ENCODE peak calls at places on chromosomes 12 and 14, in six cellular contexts. J is HepG2, B is A549, R is right lobe of liver, X is endothelial cell of umbilical vein, Y is MM.1S. U is an unnamed sample. For H3K4me1, the result is how much of the 10 kb centered on the place peaks cover.

GRCh38 chr12:64175254-64175945 is 46.7 kb downstream of the KICS2 start:
- DNase-seq in J (no peak), B (no peak), R (no peak), X (no peak), Y (no peak), U (no peak)

GRCh38 chr14:73524493-73524892 is 12.4 kb upstream of the ACOT1 start:
- DNase-seq in J (no peak), B (no peak), R (no peak), X (no peak), Y (no peak), U (no peak)

GRCh38 chr12:121765573-121765972 is 27.9 kb downstream of the RHOF start:
- DNase-seq in J (no peak), B (no peak), R (no peak), X (no peak), Y (no peak), U (no peak)

GRCh38 chr14:102124419-102124818 is 15.3 kb upstream of the WDR20 start:
- DNase-seq in J (no peak), B (no peak), R (no peak), X (no peak), Y (no peak), U (no peak)

GRCh38 chr12:48063530-48063929 is 42.3 kb downstream of the SENP1 start:
- DNase-seq in J (no peak), B (no peak), R (no peak), X (no peak), Y (no peak), U (no peak)

GRCh38 chr14:103690332-103690731 is 24.9 kb downstream of the XRCC3 start:
- DNase-seq in J (no peak), B (no peak), R (no peak), X (no peak), Y (no peak), U (no peak)

GRCh38 chr12:59808317-59808910 is 212.6 kb downstream of the SLC16A7 start:
- DNase-seq in J (peak), B (peak), R (no peak), X (peak), Y (peak), U (no peak)

GRCh38 chr12:103785243-103786031 is 55.6 kb downstream of the NT5DC3 start:
- DNase-seq in J (peak), B (no peak), R (no peak), X (no peak), Y (no peak), U (no peak)

GRCh38 chr12:71183018-71183417 is 25.2 kb upstream of the TSPAN8 start:
- DNase-seq in J (no peak), B (no peak), R (no peak), X (peak), Y (no peak), U (no peak)

GRCh38 chr14:72332054-72332453 is 399.8 kb downstream of the RGS6 start:
- DNase-seq in J (no peak), B (no peak), R (no peak), X (no peak), Y (no peak), U (peak)

GRCh38 chr14:102194856-102195255 is 55.2 kb downstream of the WDR20 start:
- DNase-seq in J (no peak), B (no peak), R (no peak), X (no peak), Y (no peak), U (no peak)

GRCh38 chr12:50642755-50643154 is 121.1 kb upstream of the ATF1 start:
- DNase-seq in J (no peak), B (no peak), R (no peak), X (no peak), Y (no peak), U (no peak)

GRCh38 chr12:115667116-115667515 is 610.4 kb downstream of the MED13L start:
- DNase-seq in J (no peak), B (no peak), R (no peak), X (no peak), Y (no peak), U (no peak)

GRCh38 chr12:95740751-95741150 is 49.8 kb downstream of the NTN4 start:
- DNase-seq in J (no peak), B (no peak), R (no peak), X (no peak), Y (no peak), U (no peak)

GRCh38 chr12:571795-572531 is 91.3 kb downstream of the NINJ2 start:
- DNase-seq in J (peak), B (peak), R (no peak), X (peak), Y (no peak), U (peak)

GRCh38 chr14:89428556-89429196 is 11.6 kb upstream of the FOXN3 start:
- DNase-seq in J (no peak), B (no peak), R (no peak), X (no peak), Y (no peak), U (peak)

GRCh38 chr12:43111608-43112007 is 440.4 kb downstream of the ADAMTS20 start:
- DNase-seq in J (no peak), B (no peak), R (no peak), X (no peak), Y (no peak), U (no peak)

GRCh38 chr12:105267711-105268110 is 31.7 kb upstream of the APPL2 start:
- DNase-seq in J (no peak), B (no peak), R (no peak), X (no peak), Y (no peak), U (no peak)

GRCh38 chr12:23895792-23896218 is 53.7 kb downstream of the SOX5 start:
- DNase-seq in J (no peak), B (no peak), R (no peak), X (peak), Y (no peak), U (no peak)

GRCh38 chr14:22268875-22269274 is 320.1 kb downstream of the DAD1 start:
- DNase-seq in J (no peak), B (no peak), R (no peak), X (no peak), Y (no peak), U (no peak)

GRCh38 chr14:24837280-24838046 is 203.5 kb upstream of the GZMB start:
- DNase-seq in J (no peak), B (no peak), R (no peak), X (no peak), Y (no peak), U (no peak)

GRCh38 chr14:96261772-96262485 is 5.9 kb downstream of the BDKRB1 start:
- DNase-seq in J (no peak), B (no peak), R (no peak), X (no peak), Y (no peak), U (no peak)

GRCh38 chr14:78606111-78606510 is 435.9 kb downstream of the NRXN3 start:
- DNase-seq in J (no peak), B (no peak), R (no peak), X (peak), Y (no peak), U (no peak)

GRCh38 chr12:45762185-45763110 is 32.9 kb downstream of the ARID2 start:
- DNase-seq in J (peak), B (peak), R (no peak), X (peak), Y (peak), U (no peak)

GRCh38 chr12:42473130-42473529 is 116.4 kb downstream of the PRICKLE1 start:
- DNase-seq in J (no peak), B (no peak), R (no peak), X (no peak), Y (no peak), U (no peak)

GRCh38 chr14:95044463-95045254 is 112.7 kb downstream of the DICER1 start:
- DNase-seq in J (no peak), B (no peak), R (no peak), X (no peak), Y (no peak), U (no peak)

GRCh38 chr12:112820796-112821195 is 29.2 kb downstream of the RPH3A start:
- DNase-seq in J (no peak), B (no peak), R (no peak), X (no peak), Y (no peak), U (no peak)

GRCh38 chr12:22101749-22102243 is 55.8 kb downstream of the CMAS start:
- DNase-seq in J (no peak), B (no peak), R (no peak), X (peak), Y (no peak), U (peak)

GRCh38 chr14:63276492-63277342 is 42.0 kb downstream of the GPHB5 start:
- DNase-seq in J (peak), B (peak), R (no peak), X (peak), Y (no peak), U (no peak)

GRCh38 chr12:96112733-96113132 is 77.3 kb upstream of the LTA4H start:
- DNase-seq in J (peak), B (no peak), R (no peak), X (peak), Y (no peak), U (no peak)

GRCh38 chr14:77498120-77498979 is at the start of gene ISM2:
- DNase-seq in J (peak), B (peak), R (no peak), X (peak), Y (peak), U (no peak)

GRCh38 chr12:76883826-76884225 is 5.0 kb upstream of the CSRP2 start:
- DNase-seq in J (no peak), B (no peak), R (no peak), X (no peak), Y (no peak), U (peak)

GRCh38 chr12:224330-224729 is 10.4 kb upstream of the SLC6A12 start:
- DNase-seq in J (no peak), B (no peak), R (no peak), X (no peak), Y (no peak), U (no peak)

DNA sequence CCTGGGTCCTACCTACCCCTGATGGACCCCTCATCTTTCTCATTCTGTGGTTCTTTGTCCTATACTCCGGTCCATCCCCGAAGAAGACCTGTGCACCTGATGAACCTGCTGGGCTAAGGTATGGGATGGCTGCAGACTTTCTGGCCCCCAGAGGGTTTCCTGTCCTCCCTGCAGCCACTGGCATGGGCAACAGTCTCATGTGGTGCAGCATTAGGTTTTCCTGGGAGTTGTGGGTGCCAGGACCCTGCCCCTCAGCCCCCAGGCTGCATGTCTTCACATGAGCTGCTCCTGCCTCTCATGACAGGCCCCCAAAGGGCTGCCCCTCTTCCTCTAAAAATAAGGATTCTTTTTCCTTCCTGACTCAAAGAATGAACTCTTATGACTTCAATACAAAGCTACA is 72.3 kb upstream of the GPR68 start:
- DNase-seq in J (no peak), B (no peak), R (no peak), X (no peak), Y (no peak), U (no peak)
- H3K4me1 ChIP-seq in J (under half), B (under half), R (under half), X (under half), Y (under half), U (under half)

DNA sequence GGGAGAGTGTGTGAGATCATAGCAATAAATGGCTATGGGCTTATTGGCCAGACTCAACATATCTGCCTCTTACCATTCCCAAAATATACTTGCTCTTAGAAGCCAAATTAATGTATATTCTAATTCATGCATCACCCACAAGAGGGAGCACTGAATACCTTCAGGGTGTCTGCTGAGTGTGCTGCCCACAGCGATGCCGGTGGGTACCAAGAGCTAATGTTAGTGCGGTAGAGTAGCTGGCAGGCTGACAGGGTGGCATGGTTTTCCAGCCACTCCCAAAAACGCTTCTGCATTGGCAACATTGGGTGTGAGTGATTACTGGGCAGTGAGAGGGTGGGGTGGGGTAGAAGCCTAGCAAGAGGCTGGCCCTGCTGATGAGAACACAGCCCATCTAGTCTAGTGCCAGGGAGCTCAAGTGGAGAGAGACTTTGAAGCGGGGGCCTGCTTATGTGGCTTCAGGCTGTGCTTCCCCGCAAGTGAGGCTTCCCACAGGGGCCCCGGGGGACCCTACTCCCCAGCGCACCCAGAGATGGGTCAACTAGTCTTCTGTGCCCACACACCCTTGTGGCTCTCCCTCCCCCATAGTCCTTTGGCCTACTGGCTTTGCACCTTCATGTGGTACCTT is 9.2 kb upstream of the PLEKHD1 start:
- DNase-seq in J (peak), B (peak), R (no peak), X (peak), Y (peak), U (no peak)
- TF ChIP-seq CTCF in J (peak), B (peak), R (peak), X (peak), Y (peak), U (peak)

GRCh38 chr14:30983858-30984257 is 41.6 kb upstream of the AP4S1 start:
- DNase-seq in J (no peak), B (no peak), R (no peak), X (no peak), Y (no peak), U (no peak)

GRCh38 chr14:30988509-30988908 is 36.9 kb upstream of the AP4S1 start:
- DNase-seq in J (peak), B (no peak), R (no peak), X (peak), Y (no peak), U (no peak)

GRCh38 chr14:30980980-30981379 is 44.5 kb upstream of the AP4S1 start:
- DNase-seq in J (peak), B (no peak), R (no peak), X (no peak), Y (no peak), U (no peak)

GRCh38 chr14:30982583-30982982 is 42.9 kb upstream of the AP4S1 start:
- DNase-seq in J (no peak), B (no peak), R (no peak), X (no peak), Y (no peak), U (no peak)

GRCh38 chr14:30985796-30986195 is 39.7 kb upstream of the AP4S1 start:
- DNase-seq in J (no peak), B (no peak), R (no peak), X (no peak), Y (no peak), U (no peak)
- H3K4me1 ChIP-seq in J (under half), B (under half), R (under half), X (under half), Y (under half), U (under half)

GRCh38 chr14:80636071-80636470 is 305.5 kb downstream of the CEP128 start:
- DNase-seq in J (no peak), B (no peak), R (no peak), X (no peak), Y (no peak), U (no peak)
- TF ChIP-seq CTCF in J (peak), B (peak), R (no peak), X (no peak), Y (no peak), U (no peak)

GRCh38 chr12:131266591-131267467 is 313.1 kb downstream of the ADGRD1 start:
- DNase-seq in J (no peak), B (no peak), R (no peak), X (no peak), Y (no peak), U (no peak)

GRCh38 chr12:131272415-131272814 is 318.7 kb downstream of the ADGRD1 start:
- DNase-seq in J (no peak), B (no peak), R (no peak), X (no peak), Y (no peak), U (no peak)

GRCh38 chr12:131267576-131267975 is 313.9 kb downstream of the ADGRD1 start:
- DNase-seq in J (no peak), B (no peak), R (no peak), X (no peak), Y (no peak), U (no peak)

GRCh38 chr12:131271724-131272123 is 318.0 kb downstream of the ADGRD1 start:
- DNase-seq in J (no peak), B (no peak), R (no peak), X (no peak), Y (no peak), U (no peak)

GRCh38 chr12:131269551-131269950 is 315.8 kb downstream of the ADGRD1 start:
- DNase-seq in J (no peak), B (no peak), R (no peak), X (no peak), Y (no peak), U (no peak)
- H3K4me1 ChIP-seq in J (under half), B (under half), R (under half), X (under half), Y (under half), U (under half)

GRCh38 chr12:98733667-98734350 is 88.7 kb downstream of the APAF1 start:
- DNase-seq in J (no peak), B (no peak), R (no peak), X (peak), Y (no peak), U (no peak)
- TF ChIP-seq CTCF in J (no peak), B (no peak), R (no peak), X (no peak), Y (no peak), U (no peak)

DNA sequence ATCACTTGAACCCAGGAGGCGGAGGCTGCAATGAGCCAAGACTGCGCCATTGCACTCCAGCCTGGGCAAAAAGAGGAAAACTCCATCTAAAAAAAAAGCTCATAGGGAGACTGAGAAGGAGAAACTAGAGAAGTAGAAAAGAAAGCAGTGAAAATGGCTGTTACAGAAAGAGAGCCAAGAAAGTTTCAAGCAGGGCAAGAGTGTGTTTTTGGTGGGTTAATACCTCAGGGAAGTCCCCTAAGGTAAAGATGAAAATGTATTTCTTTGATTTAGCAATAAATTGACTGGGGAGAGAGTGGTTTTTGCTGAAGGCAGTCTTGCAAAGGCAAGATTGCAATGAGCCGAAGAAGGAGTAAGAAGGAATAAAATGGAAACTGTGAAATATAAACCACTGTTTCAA is 10.0 kb upstream of the DUSP16 start:
- DNase-seq in J (no peak), B (no peak), R (no peak), X (no peak), Y (no peak), U (no peak)
- H3K4me1 ChIP-seq in J (under half), B (under half), R (under half), X (under half), Y (under half), U (under half)

GRCh38 chr12:6212086-6212485 is 11.9 kb downstream of the CD9 start:
- DNase-seq in J (no peak), B (no peak), R (no peak), X (no peak), Y (no peak), U (no peak)
- TF ChIP-seq CTCF in J (no peak), B (no peak), R (no peak), X (no peak), Y (no peak), U (no peak)

GRCh38 chr14:92988786-92989755 is 66.1 kb downstream of the CHGA start:
- DNase-seq in J (no peak), B (no peak), R (no peak), X (no peak), Y (no peak), U (no peak)

GRCh38 chr14:92987713-92988510 is 65.0 kb downstream of the CHGA start:
- DNase-seq in J (no peak), B (no peak), R (no peak), X (no peak), Y (no peak), U (peak)

GRCh38 chr14:92993302-92993701 is 70.4 kb downstream of the CHGA start:
- DNase-seq in J (peak), B (no peak), R (peak), X (no peak), Y (no peak), U (no peak)

GRCh38 chr14:92991536-92991935 is 68.6 kb downstream of the CHGA start:
- DNase-seq in J (no peak), B (no peak), R (no peak), X (no peak), Y (no peak), U (peak)

DNA sequence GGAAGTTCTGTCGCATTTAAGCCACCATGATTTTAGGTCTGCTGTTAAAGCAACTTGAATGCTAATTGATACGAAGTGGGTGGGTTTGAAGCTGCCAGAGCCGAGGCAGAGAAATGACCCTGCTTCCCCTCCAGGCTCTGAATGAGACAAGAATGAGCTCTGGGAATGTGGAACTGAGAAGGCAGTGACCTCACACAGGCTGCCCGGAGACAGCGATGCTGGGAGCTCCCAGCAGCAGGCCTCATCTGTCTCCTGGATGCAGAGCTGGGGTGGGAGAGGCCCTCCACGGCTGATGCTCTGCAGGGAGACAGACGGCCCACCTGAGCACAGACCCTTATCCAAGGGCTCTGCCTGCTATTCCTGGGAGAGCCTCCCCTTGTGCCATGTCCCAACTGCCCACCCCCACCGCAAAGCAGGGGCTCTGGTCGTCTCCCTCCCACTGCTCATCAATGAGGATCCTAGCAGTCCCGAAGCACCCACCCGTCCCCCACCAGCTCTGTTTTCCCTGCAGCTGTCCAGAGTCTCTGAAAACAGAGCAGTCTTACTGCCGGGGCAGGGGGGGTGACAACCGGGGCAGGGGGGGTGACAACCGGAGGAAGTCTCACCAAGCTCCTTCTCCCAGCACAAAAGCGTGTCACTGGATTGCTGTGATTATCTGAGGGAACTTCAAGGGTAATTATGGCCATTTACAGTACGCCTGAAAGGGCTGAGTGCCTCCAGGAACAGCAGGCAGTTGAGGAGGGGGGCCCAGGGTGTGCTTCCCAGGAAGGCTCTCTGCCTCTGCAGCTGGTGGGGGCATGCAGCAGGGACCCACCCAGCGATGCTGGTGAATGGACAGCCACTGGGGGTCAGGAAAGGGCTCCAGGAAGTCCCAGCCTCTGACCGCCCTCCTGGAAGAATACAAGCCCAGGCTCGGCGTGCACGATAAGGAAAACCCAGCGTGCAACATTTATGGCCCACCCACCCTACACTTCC is 67.8 kb downstream of the CHGA start:
- DNase-seq in J (no peak), B (no peak), R (no peak), X (no peak), Y (no peak), U (no peak)
- H3K4me1 ChIP-seq in J (under half), B (under half), R (under half), X (under half), Y (under half), U (under half)

GRCh38 chr14:51750542-51750941 is 98.8 kb downstream of the FRMD6 start:
- DNase-seq in J (peak), B (no peak), R (no peak), X (no peak), Y (no peak), U (no peak)
- TF ChIP-seq CTCF in J (peak), B (no peak), R (no peak), X (no peak), Y (no peak), U (no peak)

U was measured in psoas muscle.